ENCODE peak calls at places on chromosome 18, in eight cellular contexts. U, K, P, E, B, Y, W and D are unnamed samples.

GRCh38 chr18:13120255-13120654 is 98.3 kb upstream of the LDLRAD4 start:
- DNase-seq in E (no peak), Y (no peak), W (no peak), U (no peak), P (no peak), B (no peak), K (no peak), D (no peak)

GRCh38 chr18:44973282-44973681 is 292.6 kb downstream of the SETBP1 start:
- DNase-seq in E (no peak), Y (no peak), B (no peak), U (no peak), W (no peak), K (no peak), P (no peak), D (peak; percentile 13)

GRCh38 chr18:30094556-30094955 is 948.0 kb downstream of the DSC3 start:
- DNase-seq in Y (no peak), K (no peak), P (no peak), W (no peak), E (no peak), U (no peak), B (no peak), D (no peak)

GRCh38 chr18:10872297-10872696 is 277.1 kb downstream of the PIEZO2 start:
- DNase-seq in U (no peak), B (no peak), E (no peak), P (no peak), K (no peak), W (no peak), Y (peak; percentile 25), D (no peak)

GRCh38 chr18:12637901-12638633 is 19.8 kb downstream of the SPIRE1 start:
- DNase-seq in W (no peak), U (no peak), K (no peak), E (no peak), P (no peak), B (no peak), Y (no peak), D (no peak)

GRCh38 chr18:75216212-75216925 is 5.8 kb downstream of the TSHZ1 start:
- DNase-seq in B (no peak), K (no peak), W (no peak), U (no peak), P (no peak), Y (no peak), E (no peak), D (peak; percentile 42)

GRCh38 chr18:7488571-7488970 is 78.5 kb upstream of the PTPRM start:
- DNase-seq in K (no peak), W (no peak), B (no peak), Y (no peak), P (peak; percentile 38), E (no peak), U (no peak), D (no peak)

GRCh38 chr18:2139676-2140075 is 431.6 kb downstream of the METTL4 start:
- DNase-seq in B (no peak), U (no peak), K (no peak), E (no peak), Y (no peak), W (no peak), P (no peak), D (no peak)

GRCh38 chr18:73414598-73414997 is 546.8 kb upstream of the NETO1 start:
- DNase-seq in U (no peak), B (no peak), W (no peak), K (no peak), E (no peak), Y (no peak), P (no peak), D (no peak)

GRCh38 chr18:69968073-69968472 is 20.4 kb upstream of the CD226 start:
- DNase-seq in W (no peak), P (no peak), E (no peak), K (no peak), Y (no peak), B (no peak), U (no peak), D (peak; percentile 12)

GRCh38 chr18:25282282-25282681 is 69.7 kb downstream of the ZNF521 start:
- DNase-seq in Y (no peak), E (no peak), B (no peak), P (no peak), K (no peak), W (no peak), U (no peak), D (no peak)

GRCh38 chr18:13191779-13192178 is 26.8 kb upstream of the LDLRAD4 start:
- DNase-seq in P (peak; percentile 47), E (no peak), W (no peak), K (no peak), B (no peak), U (no peak), Y (no peak), D (no peak)

GRCh38 chr18:55753643-55754255 is 165.8 kb upstream of the TCF4 start:
- DNase-seq in P (no peak), B (no peak), U (no peak), E (no peak), K (no peak), Y (no peak), W (no peak), D (no peak)

GRCh38 chr18:8607776-8608682 is 1.2 kb upstream of the RAB12 start:
- DNase-seq in W (no peak), Y (no peak), U (no peak), E (no peak), K (no peak), P (no peak), B (peak; percentile 30), D (no peak)

GRCh38 chr18:47253101-47253654 is 1.7 kb upstream of the SKOR2 start:
- DNase-seq in K (no peak), W (no peak), P (no peak), U (no peak), E (no peak), Y (no peak), B (no peak), D (no peak)

GRCh38 chr18:48393170-48393569 is 16.0 kb downstream of the ZBTB7C start:
- DNase-seq in P (no peak), W (no peak), K (no peak), B (no peak), E (no peak), Y (no peak), U (no peak), D (no peak)
- H3K9me3 ChIP-seq in P (no peaks in the 10 kb centered on the region), W (no peaks in the 10 kb centered on the region), K (no peaks in the 10 kb centered on the region), B (no peaks in the 10 kb centered on the region), E (no peaks in the 10 kb centered on the region), Y (no peaks in the 10 kb centered on the region), U (no peaks in the 10 kb centered on the region), D (no peaks in the 10 kb centered on the region)

GRCh38 chr18:9710037-9710436 is 1.9 kb downstream of the RAB31 start:
- DNase-seq in U (no peak), B (no peak), W (no peak), P (no peak), Y (no peak), E (no peak), K (no peak), D (no peak)
- H3K27ac ChIP-seq in U (peak overlapping the region; percentile 93), B (peak overlapping the region; percentile 86), W (no peak overlapping the region), P (peak overlapping the region; percentile 65), Y (no peak overlapping the region), E (peak overlapping the region; percentile 29), K (no peak overlapping the region), D (no peak overlapping the region)

GRCh38 chr18:57534535-57534934 is 52.0 kb downstream of the FECH start:
- DNase-seq in E (no peak), P (peak; percentile 19), B (no peak), U (no peak), Y (no peak), K (no peak), W (no peak), D (peak; percentile 52)

GRCh38 chr18:57533399-57533884 is 53.1 kb downstream of the FECH start:
- DNase-seq in E (no peak), P (no peak), K (no peak), B (no peak), W (peak; percentile 15), Y (no peak), U (no peak), D (no peak)

GRCh38 chr18:57533901-57534300 is 52.6 kb downstream of the FECH start:
- DNase-seq in U (no peak), E (no peak), P (no peak), B (no peak), W (no peak), K (no peak), Y (no peak), D (no peak)

GRCh38 chr18:57529151-57529550 is 57.4 kb downstream of the FECH start:
- DNase-seq in E (no peak), P (no peak), Y (no peak), B (no peak), W (no peak), K (no peak), U (no peak), D (no peak)

GRCh38 chr18:57532987-57533386 is 53.5 kb downstream of the FECH start:
- DNase-seq in W (no peak), P (no peak), Y (no peak), E (no peak), U (no peak), K (no peak), B (no peak), D (no peak)
- H3K9me3 ChIP-seq in W (no peaks in the 10 kb centered on the region), P (no peaks in the 10 kb centered on the region), Y (no peaks in the 10 kb centered on the region), E (no peaks in the 10 kb centered on the region), U (no peaks in the 10 kb centered on the region), K (no peaks in the 10 kb centered on the region), B (no peaks in the 10 kb centered on the region), D (no peaks in the 10 kb centered on the region)

GRCh38 chr18:23990474-23991410 is 23.8 kb upstream of the TTC39C start:
- DNase-seq in E (no peak), P (no peak), W (no peak), B (no peak), U (no peak), Y (no peak), K (no peak), D (no peak)

GRCh38 chr18:23994361-23994902 is 20.1 kb upstream of the TTC39C start:
- DNase-seq in K (peak; percentile 18), Y (peak; percentile 26), P (peak; percentile 73), U (peak; percentile 71), B (peak; percentile 81), E (peak; percentile 77), W (peak; percentile 48), D (peak; percentile 43)

GRCh38 chr18:23995180-23995579 is 19.4 kb upstream of the TTC39C start:
- DNase-seq in W (no peak), K (no peak), P (no peak), B (no peak), E (no peak), U (no peak), Y (no peak), D (no peak)

GRCh38 chr18:23992941-23993280 is 21.6 kb upstream of the TTC39C start:
- DNase-seq in E (no peak), Y (no peak), U (no peak), K (no peak), P (no peak), W (no peak), B (no peak), D (no peak)

DNA sequence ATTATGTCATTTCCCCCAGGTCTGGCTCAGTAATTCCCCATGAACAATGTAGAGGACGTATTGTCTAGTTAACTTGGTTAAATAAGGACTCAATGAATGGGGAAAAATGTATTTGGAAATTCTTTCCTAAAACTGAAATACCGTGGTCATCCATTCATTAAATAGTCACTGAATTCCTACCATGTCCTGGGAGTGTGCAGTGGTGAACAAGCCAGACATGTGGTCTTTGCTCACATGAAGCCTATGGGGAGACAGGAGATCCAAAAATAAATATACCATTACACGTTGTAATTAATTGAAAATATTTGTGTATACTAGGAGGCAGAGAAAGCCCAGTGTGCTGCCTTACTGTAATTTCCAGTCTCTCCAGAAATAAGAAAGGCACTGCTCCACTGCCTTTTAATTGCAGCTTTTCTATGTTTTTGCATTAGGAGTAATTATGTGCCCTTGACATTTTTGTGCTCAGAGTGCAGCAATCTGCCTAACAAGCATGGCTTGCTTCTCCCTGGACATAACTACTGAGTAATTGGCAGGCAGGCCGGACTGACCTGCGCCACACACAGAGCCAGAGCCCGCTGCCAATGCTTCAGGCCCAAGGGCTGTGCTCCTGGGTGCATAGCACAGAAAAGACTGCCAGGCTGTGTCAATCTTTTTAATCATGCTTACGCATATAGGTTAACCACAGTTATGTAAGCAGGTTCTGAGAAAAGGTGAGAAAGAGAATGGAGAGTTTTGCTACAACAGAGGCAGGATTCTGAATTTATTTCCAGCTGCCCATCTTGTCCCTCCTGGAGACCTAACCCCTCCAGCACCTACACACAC is 22.2 kb upstream of the TTC39C start:
- DNase-seq in W (peak; percentile 35), E (no peak), U (no peak), P (no peak), Y (peak; percentile 58), K (no peak), B (no peak), D (peak; percentile 53)
- H3K27ac ChIP-seq in W (peak overlapping the region; percentile 43), E (no peak overlapping the region), U (no peak overlapping the region), P (no peak overlapping the region), Y (no peak overlapping the region), K (no peak overlapping the region), B (no peak overlapping the region), D (peak overlapping the region; percentile 25)